ENCODE peak calls at places on chromosomes 2 and 18, in seven cellular contexts. C is GM12864, H is mucosa of descending colon, I is adrenal gland, L is fibroblast of the aortic adventitia, K is ascending aorta, V is psoas muscle. Q is an unnamed sample.

GRCh38 chr2:109331864-109332848 is 203.2 kb downstream of the SH3RF3 start:
- DNase-seq in I (peak), V (peak), L (peak), K (peak), H (peak), C (no peak), Q (peak)

GRCh38 chr2:164898475-164898874 is 56.9 kb downstream of the SLC38A11 start:
- DNase-seq in C (no peak), H (no peak), L (peak), I (peak), V (no peak), K (no peak), Q (no peak)

GRCh38 chr2:13010283-13010682 is 293.5 kb downstream of the TRIB2 start:
- DNase-seq in H (no peak), V (no peak), I (no peak), C (no peak), L (no peak), K (no peak), Q (no peak)

GRCh38 chr2:147773479-147773878 is 71.3 kb upstream of the ACVR2A start:
- DNase-seq in H (no peak), V (no peak), L (no peak), K (no peak), I (no peak), C (no peak), Q (no peak)

GRCh38 chr2:196291873-196292800 is 120.8 kb upstream of the STK17B start:
- DNase-seq in C (no peak), V (peak), I (peak), L (no peak), K (no peak), H (no peak), Q (peak)

GRCh38 chr2:72770879-72771461 is 54.9 kb downstream of the EXOC6B start:
- DNase-seq in K (peak), V (no peak), L (peak), C (peak), H (no peak), I (peak), Q (no peak)

GRCh38 chr2:40287201-40287600 is 164.7 kb downstream of the SLC8A1 start:
- DNase-seq in H (no peak), K (no peak), L (peak), V (no peak), I (no peak), C (no peak), Q (no peak)

GRCh38 chr2:79855264-79856006 is 342.6 kb downstream of the CTNNA2 start:
- DNase-seq in H (no peak), I (no peak), K (no peak), C (no peak), L (no peak), V (no peak), Q (no peak)

GRCh38 chr18:75314117-75314516 is 103.5 kb downstream of the TSHZ1 start:
- DNase-seq in C (no peak), V (no peak), L (no peak), H (no peak), I (no peak), K (no peak), Q (no peak)

GRCh38 chr18:76430636-76431035 is 64.4 kb downstream of the ZNF516 start:
- DNase-seq in V (no peak), H (no peak), L (peak), C (no peak), I (no peak), K (no peak), Q (no peak)

GRCh38 chr2:234512884-234513669 is 16.2 kb upstream of the ARL4C start:
- DNase-seq in K (no peak), I (no peak), C (no peak), V (no peak), H (no peak), L (peak), Q (no peak)

GRCh38 chr2:213524164-213524563 is 239.9 kb downstream of the SPAG16 start:
- DNase-seq in I (no peak), C (no peak), L (no peak), V (no peak), K (no peak), H (no peak), Q (no peak)

GRCh38 chr18:48551100-48551499 is 12.3 kb downstream of the CTIF start:
- DNase-seq in V (no peak), K (no peak), I (no peak), L (no peak), H (no peak), C (no peak), Q (no peak)

GRCh38 chr2:183010112-183010511 is 28.1 kb downstream of the NCKAP1 start:
- DNase-seq in C (no peak), H (no peak), K (no peak), I (peak), V (peak), L (peak), Q (no peak)

GRCh38 chr2:200577000-200577399 is 8.8 kb upstream of the AOX1 start:
- DNase-seq in C (no peak), L (no peak), H (no peak), K (no peak), V (no peak), I (no peak), Q (no peak)

GRCh38 chr2:1849450-1849849 is 105.1 kb upstream of the PXDN start:
- DNase-seq in C (no peak), L (no peak), H (no peak), I (no peak), K (no peak), V (no peak), Q (no peak)

GRCh38 chr2:150485114-150485870 is 2.2 kb downstream of the RND3 start:
- DNase-seq in H (peak), L (peak), I (peak), V (peak), C (no peak), K (peak), Q (no peak)

GRCh38 chr18:42163316-42163715 is 208.3 kb downstream of the PIK3C3 start:
- DNase-seq in C (no peak), K (no peak), L (no peak), V (no peak), I (no peak), H (no peak), Q (no peak)
- TF ChIP-seq CTCF in C (no peak), K (no peak), L (no peak), V (no peak), I (no peak), H (no peak), Q (no peak)

DNA sequence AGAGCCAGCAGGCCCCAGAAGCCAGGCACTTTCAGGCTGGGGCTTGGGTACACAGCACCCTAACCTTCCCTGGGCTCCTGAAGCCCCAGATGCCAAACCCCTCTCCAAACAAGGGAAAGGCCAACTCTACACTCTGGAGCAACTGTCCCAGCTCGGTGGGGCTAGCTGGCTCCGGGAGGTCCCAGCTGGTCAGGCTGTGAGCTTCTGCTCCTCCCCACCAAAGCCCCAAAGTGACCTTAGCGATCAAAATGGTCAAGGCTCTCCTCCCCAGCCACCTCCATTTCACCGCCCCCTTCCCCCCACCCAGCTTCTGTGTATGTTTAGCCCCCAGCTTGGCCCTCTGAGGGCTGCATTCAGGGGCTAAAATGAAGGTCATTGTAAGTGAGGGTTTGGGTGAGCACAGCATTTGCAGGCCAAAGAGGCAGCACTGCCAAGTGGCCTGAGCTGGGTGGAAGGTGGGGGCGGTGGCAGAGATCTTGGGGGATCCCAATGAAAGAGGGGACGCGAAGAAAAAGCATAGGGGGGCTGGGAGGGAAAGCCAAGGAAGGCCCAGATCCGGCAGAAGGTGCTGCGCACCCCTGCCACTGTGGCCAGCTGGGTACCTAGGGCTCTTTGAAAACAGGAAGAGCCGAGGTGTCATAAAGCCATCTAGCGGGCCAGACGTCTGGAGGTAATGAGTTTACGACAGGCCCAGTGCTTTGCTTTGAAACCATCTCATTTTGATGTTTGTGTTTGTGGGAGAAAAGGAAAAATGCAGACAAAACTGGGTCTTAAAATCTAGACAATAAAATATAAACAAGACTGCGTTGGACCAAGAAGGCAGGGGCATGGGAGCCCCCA is 2.9 kb downstream of the HOXD9 start:
- DNase-seq in I (peak), C (no peak), L (no peak), K (peak), V (no peak), H (no peak), Q (no peak)
- H3K4me3 ChIP-seq in I (no peak), C (no peak), L (no peak), K (no peak), V (no peak), H (no peak), Q (peak)

GRCh38 chr18:33833847-33834246 is 255.8 kb downstream of the ASXL3 start:
- DNase-seq in V (no peak), H (no peak), C (no peak), I (no peak), K (no peak), L (no peak), Q (no peak)
- TF ChIP-seq CTCF in V (no peak), H (no peak), C (no peak), I (no peak), K (no peak), L (no peak), Q (peak)

GRCh38 chr2:38076250-38076709 is 329 bp upstream of the CYP1B1 start:
- DNase-seq in K (peak), H (peak), I (peak), C (no peak), V (peak), L (peak), Q (peak)

GRCh38 chr2:38075436-38076249 is at the start of gene CYP1B1:
- DNase-seq in L (no peak), K (no peak), V (peak), I (peak), H (peak), C (no peak), Q (no peak)

GRCh38 chr2:38073211-38074005 is 2.5 kb downstream of the CYP1B1 start:
- DNase-seq in C (no peak), K (no peak), I (no peak), L (peak), V (peak), H (no peak), Q (no peak)

GRCh38 chr2:38074047-38074774 is 1.7 kb downstream of the CYP1B1 start:
- DNase-seq in I (no peak), K (no peak), H (peak), V (peak), L (peak), C (no peak), Q (no peak)

GRCh38 chr2:38074775-38075435 is 1.0 kb downstream of the CYP1B1 start:
- DNase-seq in V (peak), I (no peak), K (no peak), H (peak), C (no peak), L (peak), Q (no peak)
- H3K4me3 ChIP-seq in V (peak), I (no peak), K (peak), H (no peak), C (no peak), L (peak), Q (peak)

GRCh38 chr2:170924969-170925368 is 4.1 kb upstream of the GORASP2 start:
- DNase-seq in C (no peak), I (no peak), K (no peak), V (no peak), H (no peak), L (no peak), Q (no peak)

GRCh38 chr2:170928036-170928823 is 823 bp upstream of the GORASP2 start:
- DNase-seq in V (no peak), L (peak), H (no peak), K (no peak), C (no peak), I (peak), Q (no peak)

GRCh38 chr2:170923799-170924198 is 5.3 kb upstream of the GORASP2 start:
- DNase-seq in H (no peak), C (no peak), I (no peak), K (no peak), L (no peak), V (no peak), Q (no peak)

GRCh38 chr2:170926743-170927297 is 2.2 kb upstream of the GORASP2 start:
- DNase-seq in L (no peak), C (no peak), H (no peak), K (no peak), V (no peak), I (no peak), Q (no peak)

GRCh38 chr2:170925923-170926322 is 3.1 kb upstream of the GORASP2 start:
- DNase-seq in L (no peak), I (no peak), V (no peak), H (no peak), K (no peak), C (no peak), Q (no peak)
- TF ChIP-seq CTCF in L (no peak), I (no peak), V (no peak), H (no peak), K (no peak), C (no peak), Q (no peak)

GRCh38 chr2:215983581-215984351 is 29.6 kb downstream of the MREG start:
- DNase-seq in L (no peak), H (no peak), C (no peak), I (no peak), K (no peak), V (no peak), Q (no peak)

GRCh38 chr2:215974700-215975429 is 38.5 kb downstream of the MREG start:
- DNase-seq in K (no peak), L (no peak), C (no peak), V (no peak), I (no peak), H (no peak), Q (no peak)

GRCh38 chr2:215982465-215982875 is 30.9 kb downstream of the MREG start:
- DNase-seq in V (no peak), L (peak), I (no peak), H (no peak), C (no peak), K (no peak), Q (peak)

GRCh38 chr2:215981135-215981534 is 32.2 kb downstream of the MREG start:
- DNase-seq in K (no peak), I (no peak), V (no peak), H (no peak), C (no peak), L (no peak), Q (no peak)

DNA sequence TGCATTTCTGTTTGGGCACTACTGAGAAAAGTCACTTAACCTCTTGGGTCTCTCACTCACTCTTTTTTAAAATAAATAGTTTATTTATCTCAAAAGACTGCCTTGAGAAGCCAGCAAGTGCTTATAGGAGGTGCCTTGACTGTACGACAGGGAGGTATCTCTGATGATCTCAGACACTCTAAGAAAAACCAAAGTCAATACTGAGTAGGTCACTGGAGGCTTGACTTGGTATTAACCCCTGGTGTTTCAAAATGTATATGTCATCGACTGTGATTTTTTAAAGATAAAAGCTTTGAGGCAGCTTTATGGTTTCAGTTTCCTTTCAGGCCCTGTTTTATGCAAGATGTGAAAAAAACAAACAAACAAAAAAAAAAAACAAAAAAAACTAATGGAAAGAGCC is 33.7 kb downstream of the MREG start:
- DNase-seq in I (no peak), V (no peak), L (no peak), C (no peak), K (no peak), H (no peak), Q (no peak)
- H3K4me3 ChIP-seq in I (no peak), V (no peak), L (no peak), C (no peak), K (no peak), H (no peak), Q (no peak)

GRCh38 chr2:166013878-166014277 is 60.3 kb upstream of the TTC21B start:
- DNase-seq in C (no peak), L (no peak), V (no peak), H (no peak), K (no peak), I (no peak), Q (no peak)
- TF ChIP-seq CTCF in C (peak), L (no peak), V (no peak), H (no peak), K (no peak), I (no peak), Q (no peak)

GRCh38 chr2:30223413-30223874 is 7.9 kb upstream of the LBH start:
- DNase-seq in L (no peak), I (no peak), K (no peak), H (no peak), C (no peak), V (no peak), Q (no peak)
- H3K4me3 ChIP-seq in L (no peak), I (no peak), K (no peak), H (no peak), C (no peak), V (no peak), Q (no peak)

DNA sequence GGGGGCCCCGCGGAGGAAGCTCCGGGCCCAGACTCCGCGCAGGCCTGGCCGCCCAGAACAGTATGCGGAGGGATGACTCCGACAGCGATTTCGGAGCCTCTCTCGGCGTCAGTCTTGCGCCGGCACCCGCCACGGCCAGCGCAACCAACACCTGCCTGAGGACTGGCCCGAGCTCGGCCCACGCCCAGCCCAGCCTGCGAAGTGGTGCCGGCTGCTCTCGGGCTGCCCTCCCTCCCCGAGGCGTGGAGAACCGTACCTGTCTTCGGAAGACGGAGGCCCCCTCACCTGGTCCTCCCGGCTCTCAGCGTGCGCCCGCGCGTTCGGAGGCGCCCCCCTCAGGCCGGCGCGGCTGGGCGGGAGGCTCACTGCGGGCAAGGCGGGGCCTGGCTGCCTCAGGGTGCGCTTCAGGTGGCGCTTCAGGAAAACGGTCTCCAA is at the start of gene M1AP:
- DNase-seq in K (no peak), V (no peak), I (no peak), C (no peak), L (no peak), H (peak), Q (no peak)
- TF ChIP-seq CTCF in K (no peak), V (no peak), I (no peak), C (peak), L (no peak), H (no peak), Q (peak)